ENCODE peak calls at places on chromosome 21, in four cellular contexts. G is CD4-positive, alpha-beta memory T cell; F is astrocyte of the spinal cord; H is H1. L is an unnamed sample.

GRCh38 chr21:44838038-44838895 is 20.4 kb upstream of the SUMO3 start:
- DNase-seq in F (no peak), G (no peak), H (no peak), L (no peak)

GRCh38 chr21:16775056-16775455 is 737.8 kb upstream of the CXADR start:
- DNase-seq in H (no peak), G (no peak), F (no peak), L (no peak)

GRCh38 chr21:38355992-38356781 is 99.4 kb downstream of the KCNJ15 start:
- DNase-seq in H (peak), G (peak), F (peak), L (peak)

GRCh38 chr21:32270748-32271147 is 8.1 kb downstream of the MIS18A start:
- DNase-seq in G (no peak), H (no peak), F (no peak), L (no peak)

GRCh38 chr21:37266515-37267221 is 466 bp downstream of the VPS26C start:
- DNase-seq in H (peak), F (peak), G (no peak), L (no peak)

GRCh38 chr21:21801921-21802320 is 803.7 kb downstream of the NCAM2 start:
- DNase-seq in H (no peak), G (no peak), F (no peak), L (no peak)

GRCh38 chr21:37166733-37167132 is 93.7 kb downstream of the TTC3 start:
- DNase-seq in F (no peak), H (no peak), G (no peak), L (peak)

GRCh38 chr21:37620401-37620800 is 253.8 kb downstream of the DYRK1A start:
- DNase-seq in F (no peak), G (no peak), H (no peak), L (no peak)

GRCh38 chr21:31075844-31076243 is 37.6 kb upstream of the KRTAP19-8 start:
- DNase-seq in F (no peak), H (no peak), G (no peak), L (no peak)

GRCh38 chr21:17602874-17603273 is 9.8 kb downstream of the BTG3 start:
- DNase-seq in H (no peak), G (no peak), F (peak), L (no peak)

GRCh38 chr21:32858628-32859027 is 87.1 kb upstream of the PAXBP1 start:
- DNase-seq in F (no peak), H (no peak), G (no peak), L (no peak)

GRCh38 chr21:36825683-36826082 is 126.8 kb downstream of the SIM2 start:
- DNase-seq in H (no peak), F (no peak), G (no peak), L (peak)

GRCh38 chr21:19870682-19871081 is 1127.5 kb upstream of the NCAM2 start:
- DNase-seq in G (no peak), H (no peak), F (no peak), L (no peak)

DNA sequence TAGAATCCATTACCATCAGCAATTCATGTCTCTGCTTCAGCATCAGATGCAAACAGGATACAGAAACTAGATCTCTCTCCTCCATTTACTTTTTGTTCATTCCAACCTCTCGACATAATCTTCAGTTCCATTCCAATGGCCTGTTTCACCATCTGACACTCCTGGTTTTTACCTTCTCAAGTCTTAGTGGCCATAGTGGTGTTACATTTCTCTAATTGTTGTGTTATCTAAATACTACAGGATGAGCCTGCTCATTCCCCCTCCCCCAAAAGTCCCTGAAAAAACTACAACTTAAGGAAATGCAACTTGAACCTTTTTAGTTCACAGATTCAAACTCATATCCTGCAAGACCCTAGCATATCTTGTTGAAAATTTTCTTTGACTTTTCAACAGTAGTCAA is 4.0 kb downstream of the NRIP1 start:
- DNase-seq in F (peak), H (no peak), G (no peak), L (no peak)
- H3K4me3 ChIP-seq in F (peak), H (no peak), G (no peak), L (no peak)

DNA sequence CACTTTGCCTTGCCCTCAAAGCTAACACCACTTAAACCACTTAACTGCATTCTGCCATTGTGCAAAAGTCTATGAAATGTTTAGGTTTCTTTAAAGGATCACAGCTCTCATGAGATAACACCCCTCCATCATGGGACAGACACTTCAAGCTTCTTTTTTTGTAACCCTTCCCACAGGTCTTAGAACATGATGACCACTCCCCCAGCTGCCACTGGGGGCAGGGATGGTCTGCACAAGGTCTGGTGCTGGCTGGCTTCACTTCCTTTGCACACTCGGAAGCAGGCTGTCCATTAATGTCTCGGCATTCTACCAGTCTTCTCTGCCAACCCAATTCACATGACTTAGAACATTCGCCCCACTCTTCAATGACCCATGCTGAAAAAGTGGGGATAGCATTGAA is 7.7 kb downstream of the ADAMTS1 start:
- DNase-seq in H (no peak), G (no peak), F (no peak), L (no peak)
- H3K4me3 ChIP-seq in H (no peak), G (no peak), F (no peak), L (no peak)

GRCh38 chr21:34526236-34526617 is 14.2 kb upstream of the KCNE1 start:
- DNase-seq in F (no peak), G (no peak), H (no peak), L (no peak)
- H3K4me3 ChIP-seq in F (peak), G (no peak), H (no peak), L (no peak)

DNA sequence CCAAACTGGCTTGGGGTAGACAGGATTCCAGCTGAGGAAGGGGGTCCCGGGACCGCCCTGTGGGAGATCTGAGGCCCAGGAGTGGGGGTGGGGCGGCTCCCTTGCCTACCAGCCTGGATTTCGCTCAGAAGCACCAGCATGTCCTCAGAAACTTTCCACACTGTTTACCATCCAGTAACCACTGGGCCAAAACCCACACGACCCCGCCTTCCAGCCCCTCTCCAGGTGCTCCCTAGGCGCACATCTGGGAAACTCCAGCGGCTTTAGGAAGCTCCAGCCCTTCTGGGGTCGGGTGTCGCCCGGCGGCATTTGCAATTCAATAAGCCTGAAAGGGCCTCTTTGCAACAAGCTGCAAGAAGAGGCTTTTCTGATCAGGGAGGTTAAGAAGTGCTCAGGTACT is 4.6 kb downstream of the RIPK4 start:
- DNase-seq in G (no peak), H (peak), F (no peak), L (no peak)
- H3K4me3 ChIP-seq in G (no peak), H (peak), F (no peak), L (no peak)

GRCh38 chr21:15063081-15063820 is 1.5 kb downstream of the NRIP1 start:
- DNase-seq in F (peak), G (peak), H (no peak), L (no peak)

GRCh38 chr21:15061284-15061683 is 3.5 kb downstream of the NRIP1 start:
- DNase-seq in G (no peak), H (no peak), F (no peak), L (no peak)

GRCh38 chr21:15062566-15062965 is 2.2 kb downstream of the NRIP1 start:
- DNase-seq in F (peak), H (no peak), G (no peak), L (no peak)

GRCh38 chr21:15063821-15064575 is 802 bp downstream of the NRIP1 start:
- DNase-seq in F (peak), G (peak), H (peak), L (no peak)

DNA sequence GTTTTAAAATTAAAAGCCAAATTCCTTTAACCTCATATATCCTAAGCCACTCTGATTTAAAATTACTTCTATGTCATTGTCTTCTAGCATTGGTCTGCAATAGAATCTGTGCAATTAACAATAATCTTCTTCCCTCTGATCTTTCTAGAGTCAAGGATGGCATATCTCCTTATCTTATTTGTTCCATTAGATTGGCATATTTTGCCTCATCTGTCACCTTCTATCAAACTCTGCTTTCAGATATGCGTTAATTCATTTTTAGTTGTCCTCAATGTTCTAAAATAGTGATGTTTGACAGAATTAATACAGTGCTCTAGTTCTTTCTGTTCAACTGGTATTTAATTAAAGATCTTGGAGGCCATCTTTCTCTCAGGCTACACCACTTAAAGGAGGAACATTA is 3.1 kb downstream of the NRIP1 start:
- DNase-seq in F (no peak), H (no peak), G (no peak), L (no peak)
- H3K4me3 ChIP-seq in F (no peak), H (no peak), G (no peak), L (no peak)

GRCh38 chr21:46100020-46100419 is 2.1 kb downstream of the COL6A2 start:
- DNase-seq in H (no peak), F (no peak), G (no peak), L (no peak)
- H3K4me3 ChIP-seq in H (no peak), F (peak), G (no peak), L (no peak)

DNA sequence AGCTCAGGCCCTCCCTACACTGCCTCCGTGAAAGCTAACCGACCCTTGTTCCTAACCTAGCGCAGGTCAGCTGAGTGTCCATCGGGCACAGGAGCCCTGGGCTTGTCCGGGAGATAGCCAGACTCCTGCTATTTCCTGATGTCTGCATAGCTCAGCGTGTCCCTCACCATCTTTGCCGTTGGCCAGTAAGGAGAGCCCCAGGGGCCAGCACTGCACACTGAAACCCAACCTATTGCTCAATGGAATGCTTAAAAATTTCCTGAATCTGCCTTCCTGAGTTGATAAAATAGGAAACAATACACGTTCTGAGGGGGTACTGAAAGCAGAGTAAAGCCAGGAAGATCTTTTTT is 2.2 kb downstream of the RUNX1 start:
- DNase-seq in H (no peak), F (no peak), G (no peak), L (no peak)
- H3K4me3 ChIP-seq in H (no peak), F (peak), G (peak), L (peak)